ENCODE peak calls at places on chromosomes 5 and 9, in four cellular contexts. U is activated CD8-positive, alpha-beta memory T cell treated with anti-CD3 and anti-CD28 coated beads for 4 hours; L is sciatic nerve; D is stimulated activated naive CD4-positive, alpha-beta T cell. J is an unnamed sample.

GRCh38 chr9:134434896-134435506 is 108.7 kb downstream of the RXRA start:
- DNase-seq in L (peak), D (no peak), U (no peak), J (peak)

GRCh38 chr9:14136646-14137370 is 177.1 kb downstream of the NFIB start:
- DNase-seq in D (no peak), U (no peak), L (no peak), J (no peak)

GRCh38 chr5:135662683-135663082 is 83.9 kb upstream of the CXCL14 start:
- DNase-seq in D (no peak), L (no peak), U (no peak), J (no peak)

GRCh38 chr5:111463304-111463703 is 49.0 kb downstream of the STARD4 start:
- DNase-seq in D (no peak), U (no peak), L (no peak), J (no peak)

GRCh38 chr9:5922192-5922591 is 31.5 kb downstream of the MLANA start:
- DNase-seq in U (no peak), D (no peak), L (no peak), J (no peak)

GRCh38 chr5:150113047-150113744 is 26.8 kb upstream of the CSF1R start:
- DNase-seq in U (no peak), L (peak), D (no peak), J (no peak)

GRCh38 chr9:131758972-131759647 is 19.2 kb upstream of the RAPGEF1 start:
- DNase-seq in L (no peak), D (no peak), U (no peak), J (peak)

GRCh38 chr5:174563899-174564298 is 160.5 kb upstream of the MSX2 start:
- DNase-seq in D (no peak), L (no peak), U (no peak), J (peak)

GRCh38 chr5:13227520-13227919 is 717.0 kb downstream of the DNAH5 start:
- DNase-seq in D (no peak), U (no peak), L (no peak), J (no peak)

GRCh38 chr9:92047500-92047899 is 67.7 kb downstream of the SPTLC1 start:
- DNase-seq in L (no peak), U (no peak), D (no peak), J (no peak)

GRCh38 chr5:74166064-74166463 is 474.5 kb downstream of the ENC1 start:
- DNase-seq in U (no peak), L (no peak), D (no peak), J (peak)

GRCh38 chr9:13479071-13479470 is 199.6 kb upstream of the MPDZ start:
- DNase-seq in L (no peak), D (no peak), U (no peak), J (no peak)

GRCh38 chr5:151288180-151288579 is 15.4 kb downstream of the SLC36A3 start:
- DNase-seq in U (no peak), L (no peak), D (no peak), J (no peak)

GRCh38 chr5:123659495-123659894 is 147.5 kb downstream of the CSNK1G3 start:
- DNase-seq in L (no peak), U (no peak), D (no peak), J (peak)

GRCh38 chr5:16687898-16688297 is 71.1 kb upstream of the RETREG1 start:
- DNase-seq in U (no peak), L (no peak), D (no peak), J (no peak)

GRCh38 chr5:167442922-167443321 is 848.5 kb upstream of the WWC1 start:
- DNase-seq in D (no peak), U (no peak), L (no peak), J (no peak)

GRCh38 chr9:4923580-4924544 is 61.2 kb upstream of the JAK2 start:
- DNase-seq in L (no peak), D (no peak), U (no peak), J (peak)

GRCh38 chr5:160064979-160065619 is 54.2 kb downstream of the PWWP2A start:
- DNase-seq in U (no peak), D (no peak), L (no peak), J (no peak)

GRCh38 chr9:134135343-134136116 is at the start of gene WDR5:
- DNase-seq in U (peak), L (peak), D (peak), J (peak)

GRCh38 chr5:169746147-169746694 is 109.1 kb downstream of the DOCK2 start:
- DNase-seq in U (no peak), L (no peak), D (no peak), J (no peak)

GRCh38 chr5:14373685-14374084 is 207.9 kb upstream of the OTULINL start:
- DNase-seq in L (no peak), U (no peak), D (no peak), J (no peak)

GRCh38 chr5:58127486-58128220 is 332.2 kb downstream of the PLK2 start:
- DNase-seq in D (no peak), L (no peak), U (no peak), J (peak)

GRCh38 chr9:84701801-84702200 is 32.3 kb downstream of the NTRK2 start:
- DNase-seq in D (no peak), U (no peak), L (no peak), J (no peak)

GRCh38 chr9:119283118-119283794 is 86.0 kb downstream of the BRINP1 start:
- DNase-seq in D (no peak), L (no peak), U (no peak), J (no peak)